ENCODE peak calls at places on chromosomes 11 and 22, in five cellular contexts. S, W, J, T and M are unnamed samples.

GRCh38 chr11:129804012-129804411 is 11.6 kb upstream of the TMEM45B start:
- DNase-seq in S (no peak), W (no peak), J (no peak), T (no peak), M (no peak)

GRCh38 chr22:44869196-44869595 is 116.8 kb downstream of the ARHGAP8 start:
- DNase-seq in S (no peak), W (no peak), J (no peak), T (no peak), M (no peak)

GRCh38 chr11:101348786-101349185 is 219.2 kb upstream of the PGR start:
- DNase-seq in S (no peak), W (no peak), J (no peak), T (no peak), M (no peak)

GRCh38 chr22:41913842-41914534 is 886 bp downstream of the SHISA8 start:
- DNase-seq in S (no peak), W (no peak), J (no peak), T (no peak), M (no peak)

GRCh38 chr22:27388090-27388600 is 413.4 kb downstream of the MN1 start:
- DNase-seq in S (no peak), W (no peak), J (no peak), T (no peak), M (no peak)

GRCh38 chr11:73233704-73234402 is 15.8 kb downstream of the P2RY2 start:
- DNase-seq in S (no peak), W (no peak), J (no peak), T (peak), M (no peak)

GRCh38 chr11:112498701-112499100 is 238.0 kb upstream of the PLET1 start:
- DNase-seq in S (no peak), W (no peak), J (no peak), T (no peak), M (no peak)

GRCh38 chr11:116278076-116278475 is 494.7 kb downstream of the BUD13 start:
- DNase-seq in S (no peak), W (no peak), J (no peak), T (no peak), M (no peak)

GRCh38 chr22:45934659-45935341 is 42.2 kb downstream of the WNT7B start:
- DNase-seq in S (peak), W (peak), J (peak), T (no peak), M (peak)

GRCh38 chr11:85076535-85077330 is 550.4 kb downstream of the DLG2 start:
- DNase-seq in S (peak), W (no peak), J (no peak), T (no peak), M (no peak)

GRCh38 chr11:12717851-12718291 is 43.6 kb downstream of the TEAD1 start:
- DNase-seq in S (no peak), W (no peak), J (no peak), T (no peak), M (no peak)

GRCh38 chr11:105618343-105618955 is 8.6 kb downstream of the GRIA4 start:
- DNase-seq in S (peak), W (no peak), J (no peak), T (no peak), M (no peak)

GRCh38 chr11:116109228-116109627 is 605.0 kb upstream of the CADM1 start:
- DNase-seq in S (peak), W (peak), J (no peak), T (no peak), M (no peak)

GRCh38 chr22:43185860-43186261 is 1.1 kb downstream of the TTLL12 start:
- DNase-seq in S (peak), W (peak), J (no peak), T (peak), M (no peak)
- H3K4me3 ChIP-seq in S (peak), W (peak), J (peak), T (peak), M (peak)

GRCh38 chr11:108967571-108967970 is 302.7 kb downstream of the DDX10 start:
- DNase-seq in S (no peak), W (no peak), J (no peak), T (peak), M (no peak)

GRCh38 chr11:108966978-108967377 is 302.1 kb downstream of the DDX10 start:
- DNase-seq in S (no peak), W (no peak), J (no peak), T (no peak), M (no peak)

GRCh38 chr11:108966206-108966605 is 301.3 kb downstream of the DDX10 start:
- DNase-seq in S (peak), W (no peak), J (no peak), T (no peak), M (no peak)

GRCh38 chr11:108973402-108974119 is 308.7 kb downstream of the DDX10 start:
- DNase-seq in S (peak), W (no peak), J (peak), T (no peak), M (peak)

GRCh38 chr11:108970221-108970991 is 305.5 kb downstream of the DDX10 start:
- DNase-seq in S (no peak), W (no peak), J (no peak), T (no peak), M (no peak)
- TF ChIP-seq CTCF in S (peak), W (no peak), J (no peak), T (no peak), M (no peak)

DNA sequence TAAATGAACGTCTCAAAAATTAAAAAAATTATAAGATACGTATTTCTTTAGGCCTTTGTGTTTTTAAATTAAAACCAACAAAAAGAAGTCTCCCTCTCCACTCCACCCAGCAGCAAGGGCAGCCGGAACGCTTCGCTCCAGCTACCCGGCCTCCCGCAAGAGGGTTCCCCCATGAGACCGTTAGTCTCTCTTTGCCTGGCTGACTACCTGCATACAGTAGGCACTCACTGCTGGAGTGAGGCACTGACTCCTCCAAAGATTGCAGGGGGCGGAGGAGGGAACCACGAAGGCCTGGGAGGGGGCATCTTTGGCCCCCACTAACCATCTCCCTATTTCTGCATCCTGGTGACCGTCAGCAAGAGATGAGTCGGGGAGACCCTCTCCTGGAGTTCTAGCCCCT is 10.1 kb downstream of the CBX6 start:
- DNase-seq in S (no peak), W (no peak), J (no peak), T (no peak), M (no peak)
- H3K4me3 ChIP-seq in S (no peak), W (no peak), J (no peak), T (no peak), M (no peak)

GRCh38 chr11:69841859-69842698 is 22.9 kb upstream of the FGF3 start:
- DNase-seq in S (no peak), W (peak), J (no peak), T (no peak), M (no peak)
- TF ChIP-seq CTCF in S (peak), W (peak), J (peak), T (no peak), M (peak)

DNA sequence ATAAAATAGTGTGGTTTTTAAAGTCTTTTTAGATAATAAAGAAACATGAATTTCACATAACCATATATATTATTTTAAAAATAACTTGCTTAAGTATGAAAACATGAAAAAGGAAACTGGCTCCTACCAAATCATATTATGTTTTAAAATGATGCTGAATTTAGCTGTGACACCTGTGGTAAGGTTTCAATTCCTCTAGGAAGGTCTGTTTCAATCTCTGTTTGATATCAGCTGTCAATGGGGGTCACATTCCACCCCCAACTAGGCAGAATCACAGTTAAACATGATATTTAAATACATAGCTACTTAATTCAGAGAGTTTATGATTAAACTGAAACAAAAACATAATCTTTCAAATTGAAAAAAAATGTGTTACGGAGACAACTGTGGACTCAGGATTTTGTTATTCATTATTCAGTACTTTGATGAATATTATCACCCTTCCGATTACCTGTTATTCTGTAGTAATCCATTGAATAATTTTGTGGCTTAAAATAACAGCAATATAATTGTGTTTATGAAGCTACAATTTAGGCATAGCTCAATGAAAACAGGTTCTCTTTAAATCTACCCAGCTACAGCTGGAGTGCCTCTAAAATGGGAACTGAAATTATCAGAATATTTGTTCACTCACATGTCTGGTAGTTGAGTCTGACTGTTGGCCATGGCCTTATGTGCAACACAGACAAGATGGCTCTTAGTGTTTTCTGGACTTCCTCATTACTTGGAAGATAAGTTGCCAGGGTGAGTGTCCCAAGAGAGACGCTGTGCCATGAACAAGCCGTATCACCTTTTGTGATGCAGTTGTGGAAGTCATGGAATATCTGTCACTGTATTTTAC is 244.6 kb upstream of the ANO3 start:
- DNase-seq in S (no peak), W (no peak), J (no peak), T (no peak), M (no peak)
- H3K4me3 ChIP-seq in S (no peak), W (no peak), J (no peak), T (no peak), M (no peak)

DNA sequence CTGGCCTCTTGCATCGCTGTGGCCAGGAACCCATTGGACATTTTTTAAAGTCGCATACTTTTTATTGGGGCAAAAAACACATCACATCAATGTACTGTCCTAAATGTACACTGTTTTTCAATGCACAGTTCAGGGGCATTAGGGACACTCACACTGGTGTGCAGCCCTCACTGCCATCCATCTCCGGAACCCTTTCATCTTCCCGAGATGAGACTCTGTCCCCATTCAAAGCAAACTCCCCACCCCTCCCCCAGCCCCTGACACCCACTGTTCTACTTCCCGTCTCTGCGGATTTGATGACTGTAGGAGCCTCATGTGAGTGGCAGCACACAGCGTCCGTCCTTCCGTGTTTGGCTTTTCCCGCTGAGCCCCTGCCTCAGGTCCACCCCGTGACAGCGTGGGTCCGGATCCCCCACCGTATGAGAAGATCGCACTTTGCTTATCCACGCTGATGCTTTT is 41.8 kb upstream of the TH start:
- DNase-seq in S (no peak), W (no peak), J (no peak), T (peak), M (no peak)
- TF ChIP-seq CTCF in S (no peak), W (no peak), J (no peak), T (no peak), M (no peak)

DNA sequence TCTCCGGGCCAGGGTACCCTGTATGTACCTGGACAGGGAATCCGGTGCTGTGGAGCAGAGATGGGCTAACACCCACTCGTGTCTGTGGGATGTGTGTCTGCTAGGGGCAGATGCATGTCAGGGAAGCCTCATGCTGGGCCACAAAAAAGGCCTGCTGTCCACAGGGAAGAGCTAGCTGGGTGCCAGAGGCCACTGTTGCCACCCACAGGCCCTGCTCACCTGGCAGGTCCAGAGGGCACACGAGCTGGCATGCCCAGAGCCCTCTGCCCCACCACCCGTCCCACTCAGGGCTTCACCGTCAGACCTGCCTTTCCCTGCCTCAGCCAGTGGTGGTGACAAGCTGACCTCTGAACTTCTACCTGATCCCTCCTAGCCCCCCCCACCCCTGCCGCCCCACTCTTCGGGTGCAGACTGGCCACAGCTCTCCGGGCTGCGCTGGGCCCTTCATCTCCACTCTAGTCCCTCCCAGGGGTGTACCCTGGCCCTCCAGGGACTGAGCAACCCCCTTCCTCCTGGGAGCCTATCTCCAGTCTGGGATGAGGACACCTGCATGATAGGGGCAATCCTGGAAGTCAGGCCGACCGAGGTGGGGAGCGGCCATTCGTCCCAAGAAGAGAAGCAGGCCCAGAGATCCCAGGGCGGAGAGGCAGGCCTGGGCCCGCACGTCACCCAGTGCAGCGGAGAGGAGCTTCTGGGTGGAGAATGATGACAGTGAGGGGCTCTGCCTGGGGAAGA is 1.3 kb downstream of the SLC25A22 start:
- DNase-seq in S (no peak), W (no peak), J (no peak), T (no peak), M (no peak)
- H3K4me3 ChIP-seq in S (peak), W (peak), J (peak), T (peak), M (peak)